ENCODE peak calls at places on chromosome 21, in six cellular contexts. B is uterus, A is sigmoid colon, L is adrenal gland, D is esophagus muscularis mucosa, Y is prostate gland. V is an unnamed sample.

GRCh38 chr21:45875416-45875760 is 106.2 kb upstream of the COL6A1 start:
- DNase-seq in B (no peak), A (no peak), L (no peak), D (no peak), Y (no peak), V (no peak)

GRCh38 chr21:37915516-37915915 is 741 bp downstream of the KCNJ6 start:
- DNase-seq in B (no peak), A (no peak), L (no peak), D (no peak), Y (no peak), V (no peak)

GRCh38 chr21:36615274-36615964 is 83.5 kb upstream of the SIM2 start:
- DNase-seq in B (no peak), A (no peak), L (no peak), D (no peak), Y (peak; percentile 26), V (no peak)

GRCh38 chr21:23223882-23224281 is 2225.7 kb downstream of the NCAM2 start:
- DNase-seq in B (no peak), A (no peak), L (no peak), D (no peak), Y (no peak), V (no peak)

GRCh38 chr21:15978158-15978805 is 248.5 kb downstream of the USP25 start:
- DNase-seq in B (no peak), A (no peak), L (no peak), D (no peak), Y (peak; percentile 73), V (no peak)

GRCh38 chr21:35602811-35603210 is 457.5 kb downstream of the SETD4 start:
- DNase-seq in B (no peak), A (no peak), L (no peak), D (no peak), Y (no peak), V (no peak)

GRCh38 chr21:36422279-36423098 is 37.3 kb downstream of the CHAF1B start:
- DNase-seq in B (no peak), A (no peak), L (peak; percentile 63), D (no peak), Y (peak; percentile 51), V (peak; percentile 66)

GRCh38 chr21:34544032-34544496 is 32.1 kb upstream of the KCNE1 start:
- DNase-seq in B (peak; percentile 60), A (no peak), L (peak; percentile 89), D (no peak), Y (peak; percentile 77), V (peak; percentile 88)

GRCh38 chr21:21481238-21481637 is 483.0 kb downstream of the NCAM2 start:
- DNase-seq in B (no peak), A (no peak), L (no peak), D (no peak), Y (no peak), V (no peak)

GRCh38 chr21:37711294-37711844 is 204.9 kb downstream of the KCNJ6 start:
- DNase-seq in B (no peak), A (no peak), L (no peak), D (no peak), Y (no peak), V (no peak)

GRCh38 chr21:45176141-45176540 is 101.8 kb downstream of the ADARB1 start:
- DNase-seq in B (no peak), A (peak; percentile 48), L (no peak), D (peak; percentile 89), Y (no peak), V (no peak)

GRCh38 chr21:35366348-35367085 is 317.4 kb upstream of the RUNX1 start:
- DNase-seq in B (peak; percentile 21), A (peak; percentile 72), L (no peak), D (no peak), Y (no peak), V (no peak)

GRCh38 chr21:19322360-19322759 is 918.8 kb upstream of the TMPRSS15 start:
- DNase-seq in B (no peak), A (no peak), L (no peak), D (no peak), Y (no peak), V (no peak)

GRCh38 chr21:46157396-46157986 is 2.1 kb upstream of the FTCD start:
- DNase-seq in B (peak; percentile 9), A (peak; percentile 60), L (no peak), D (no peak), Y (no peak), V (no peak)

GRCh38 chr21:21860888-21861287 is 862.7 kb downstream of the NCAM2 start:
- DNase-seq in B (no peak), A (no peak), L (no peak), D (no peak), Y (no peak), V (no peak)

GRCh38 chr21:15415541-15416261 is 314.1 kb upstream of the USP25 start:
- DNase-seq in B (no peak), A (no peak), L (peak; percentile 30), D (no peak), Y (no peak), V (no peak)

GRCh38 chr21:36641886-36642285 is 57.0 kb upstream of the SIM2 start:
- DNase-seq in B (no peak), A (no peak), L (no peak), D (no peak), Y (no peak), V (no peak)

GRCh38 chr21:46007498-46007868 is 25.9 kb downstream of the COL6A1 start:
- DNase-seq in B (no peak), A (no peak), L (no peak), D (no peak), Y (no peak), V (no peak)

GRCh38 chr21:46095106-46095719 is 2.7 kb upstream of the COL6A2 start:
- DNase-seq in B (no peak), A (peak; percentile 66), L (no peak), D (peak; percentile 92), Y (no peak), V (no peak)

GRCh38 chr21:15151385-15152103 is 86.7 kb upstream of the NRIP1 start:
- DNase-seq in B (no peak), A (no peak), L (no peak), D (no peak), Y (no peak), V (no peak)

GRCh38 chr21:46286668-46286982 is 483 bp downstream of the YBEY start:
- DNase-seq in B (no peak), A (no peak), L (no peak), D (no peak), Y (no peak), V (no peak)

GRCh38 chr21:39319814-39320332 is 6.4 kb upstream of the BRWD1 start:
- DNase-seq in B (no peak), A (no peak), L (peak; percentile 63), D (no peak), Y (no peak), V (no peak)

GRCh38 chr21:28776251-28776650 is 216.4 kb downstream of the LTN1 start:
- DNase-seq in B (no peak), A (no peak), L (no peak), D (no peak), Y (no peak), V (no peak)

GRCh38 chr21:30206551-30207251 is 9.2 kb downstream of the CLDN8 start:
- DNase-seq in B (no peak), A (no peak), L (no peak), D (no peak), Y (no peak), V (no peak)

GRCh38 chr21:21109736-21110135 is 111.5 kb downstream of the NCAM2 start:
- DNase-seq in B (no peak), A (no peak), L (no peak), D (no peak), Y (no peak), V (no peak)

GRCh38 chr21:36134820-36135390 is at the start of gene CBR3:
- DNase-seq in B (peak; percentile 76), A (peak; percentile 83), L (peak; percentile 43), D (no peak), Y (peak; percentile 60), V (peak; percentile 48)

GRCh38 chr21:39650306-39650705 is 37.6 kb downstream of the B3GALT5 start:
- DNase-seq in B (no peak), A (no peak), L (no peak), D (no peak), Y (no peak), V (no peak)

GRCh38 chr21:28742527-28742926 is 250.2 kb downstream of the LTN1 start:
- DNase-seq in B (no peak), A (no peak), L (no peak), D (no peak), Y (no peak), V (no peak)

GRCh38 chr21:44063151-44063912 is 43.9 kb upstream of the PWP2 start:
- DNase-seq in B (no peak), A (no peak), L (no peak), D (no peak), Y (no peak), V (no peak)
- TF ChIP-seq POLR2A in B (no peak), A (no peak), L (no peak), D (no peak), Y (no peak), V (no peak)

GRCh38 chr21:33219961-33220360 is 9.8 kb upstream of the IFNAR2 start:
- DNase-seq in B (no peak), A (no peak), L (no peak), D (no peak), Y (no peak), V (no peak)

GRCh38 chr21:33214056-33214455 is 15.7 kb upstream of the IFNAR2 start:
- DNase-seq in B (no peak), A (no peak), L (no peak), D (peak; percentile 70), Y (no peak), V (no peak)

GRCh38 chr21:33217168-33217567 is 12.6 kb upstream of the IFNAR2 start:
- DNase-seq in B (no peak), A (no peak), L (no peak), D (no peak), Y (no peak), V (no peak)

GRCh38 chr21:33219300-33219699 is 10.4 kb upstream of the IFNAR2 start:
- DNase-seq in B (no peak), A (no peak), L (no peak), D (peak; percentile 34), Y (no peak), V (no peak)
- TF ChIP-seq POLR2A in B (no peak), A (no peak), L (no peak), D (no peak), Y (no peak), V (no peak)

GRCh38 chr21:26834181-26834945 is 10.8 kb downstream of the ADAMTS1 start:
- DNase-seq in B (no peak), A (no peak), L (no peak), D (no peak), Y (no peak), V (no peak)

GRCh38 chr21:26833460-26833939 is 11.7 kb downstream of the ADAMTS1 start:
- DNase-seq in B (no peak), A (no peak), L (no peak), D (no peak), Y (no peak), V (no peak)

GRCh38 chr21:26836546-26836945 is 8.7 kb downstream of the ADAMTS1 start:
- DNase-seq in B (no peak), A (no peak), L (no peak), D (no peak), Y (no peak), V (no peak)

GRCh38 chr21:26835714-26836265 is 9.4 kb downstream of the ADAMTS1 start:
- DNase-seq in B (no peak), A (no peak), L (no peak), D (no peak), Y (no peak), V (no peak)

GRCh38 chr21:26835027-26835713 is 10.0 kb downstream of the ADAMTS1 start:
- DNase-seq in B (no peak), A (peak; percentile 74), L (no peak), D (no peak), Y (no peak), V (no peak)
- TF ChIP-seq POLR2A in B (no peak), A (no peak), L (no peak), D (no peak), Y (no peak), V (no peak)

GRCh38 chr21:42009831-42010506 is at the start of gene ZBTB21:
- DNase-seq in B (peak; percentile 99), A (peak; percentile 99), L (peak; percentile 99), D (peak; percentile 99), Y (peak; percentile 98), V (peak; percentile 99)
- TF ChIP-seq POLR2A in B (peak; percentile 96), A (peak; percentile 86), L (peak; percentile 93), D (peak; percentile 85), Y (peak; percentile 98), V (no peak)